ENCODE peak calls at places on chromosome 11, in six cellular contexts. Z is left lung, S is HCT116, D is hepatocyte, Y is sigmoid colon, F is upper lobe of left lung. R is an unnamed sample.

GRCh38 chr11:16987205-16987568 is 27.0 kb downstream of the PLEKHA7 start:
- DNase-seq in Z (peak), D (peak), Y (no peak), F (peak), S (no peak), R (no peak)

GRCh38 chr11:107665016-107665415 is 46.8 kb downstream of the SLN start:
- DNase-seq in Z (no peak), D (no peak), S (no peak), F (no peak), Y (no peak), R (no peak)

GRCh38 chr11:122893131-122893530 is 10.6 kb downstream of the JHY start:
- DNase-seq in F (no peak), Y (no peak), S (no peak), Z (no peak), D (no peak), R (no peak)

GRCh38 chr11:11584446-11584810 is 37.4 kb downstream of the GALNT18 start:
- DNase-seq in S (peak), Y (no peak), D (peak), Z (peak), F (no peak), R (no peak)

GRCh38 chr11:35102267-35102666 is 36.7 kb upstream of the CD44 start:
- DNase-seq in Y (no peak), S (no peak), D (no peak), Z (no peak), F (no peak), R (no peak)

GRCh38 chr11:111911563-111912401 is at the start of gene CRYAB:
- DNase-seq in Y (peak), F (peak), D (peak), S (no peak), Z (peak), R (no peak)

GRCh38 chr11:28529540-28530410 is 421.6 kb downstream of the METTL15 start:
- DNase-seq in Y (no peak), F (no peak), D (peak), Z (no peak), S (peak), R (peak)

GRCh38 chr11:115665345-115665901 is 161.2 kb upstream of the CADM1 start:
- DNase-seq in Y (peak), F (peak), S (no peak), Z (no peak), D (no peak), R (no peak)

GRCh38 chr11:118274184-118274583 is 10.1 kb upstream of the MPZL2 start:
- DNase-seq in S (no peak), D (no peak), Z (no peak), Y (no peak), F (no peak), R (no peak)

GRCh38 chr11:8833568-8834275 is 77.3 kb upstream of the AKIP1 start:
- DNase-seq in D (no peak), Y (peak), S (no peak), F (no peak), Z (no peak), R (no peak)

GRCh38 chr11:133894956-133895549 is 49.7 kb upstream of the SPATA19 start:
- DNase-seq in Z (no peak), Y (peak), S (no peak), D (no peak), F (no peak), R (no peak)

GRCh38 chr11:95453616-95454118 is 222.7 kb upstream of the SESN3 start:
- DNase-seq in F (peak), Z (no peak), S (peak), Y (peak), D (no peak), R (no peak)

GRCh38 chr11:117096140-117096972 is 1.9 kb downstream of the SIK3 start:
- DNase-seq in S (no peak), F (no peak), Y (no peak), D (peak), Z (no peak), R (peak)

GRCh38 chr11:71170619-71171018 is 81.8 kb downstream of the SHANK2 start:
- DNase-seq in F (no peak), S (no peak), D (no peak), Y (peak), Z (peak), R (no peak)

GRCh38 chr11:126281245-126281644 is 1.6 kb upstream of the TIRAP start:
- DNase-seq in Y (peak), S (no peak), F (no peak), Z (peak), D (no peak), R (no peak)

GRCh38 chr11:120500414-120500936 is 11.1 kb upstream of the GRIK4 start:
- DNase-seq in S (no peak), Y (no peak), Z (no peak), F (peak), D (no peak), R (no peak)

GRCh38 chr11:77193167-77193566 is 65.1 kb downstream of the MYO7A start:
- DNase-seq in D (no peak), S (no peak), F (no peak), Y (no peak), Z (no peak), R (no peak)

GRCh38 chr11:112440518-112440917 is 179.9 kb upstream of the PLET1 start:
- DNase-seq in Y (no peak), F (no peak), D (no peak), S (peak), Z (no peak), R (no peak)

GRCh38 chr11:35364101-35364780 is 55.1 kb downstream of the SLC1A2 start:
- DNase-seq in D (peak), Y (peak), Z (peak), F (no peak), S (peak), R (no peak)

GRCh38 chr11:45025716-45026492 is 75.2 kb upstream of the TP53I11 start:
- DNase-seq in F (peak), D (no peak), Z (no peak), Y (peak), S (no peak), R (peak)

GRCh38 chr11:77086521-77087472 is 15.8 kb upstream of the OMP start:
- DNase-seq in F (no peak), D (peak), Z (peak), Y (peak), S (no peak), R (no peak)

GRCh38 chr11:63635762-63636465 is 21.7 kb upstream of the PLAAT3 start:
- DNase-seq in S (peak), Y (peak), D (peak), Z (peak), F (no peak), R (peak)

GRCh38 chr11:2264366-2265011 is 5.9 kb downstream of the ASCL2 start:
- DNase-seq in Z (no peak), S (no peak), Y (no peak), D (no peak), F (peak), R (no peak)

GRCh38 chr11:47057374-47057773 is 119.3 kb downstream of the ARFGAP2 start:
- DNase-seq in Z (no peak), F (no peak), D (peak), S (no peak), Y (no peak), R (no peak)

GRCh38 chr11:22426915-22427314 is 88.7 kb downstream of the SLC17A6 start:
- DNase-seq in D (no peak), F (no peak), Z (no peak), S (no peak), Y (no peak), R (no peak)

GRCh38 chr11:44361883-44362282 is 51.9 kb upstream of the ALX4 start:
- DNase-seq in Y (no peak), D (no peak), Z (no peak), S (no peak), F (peak), R (no peak)

GRCh38 chr11:15748673-15749190 is 607.6 kb downstream of the SOX6 start:
- DNase-seq in Y (no peak), F (no peak), Z (no peak), D (no peak), S (no peak), R (no peak)

GRCh38 chr11:131666617-131667016 is 296.2 kb downstream of the NTM start:
- DNase-seq in Z (no peak), S (no peak), F (no peak), Y (peak), D (no peak), R (no peak)

GRCh38 chr11:94151903-94152677 is 23.4 kb downstream of the PANX1 start:
- DNase-seq in D (peak), F (no peak), Y (no peak), Z (no peak), S (peak), R (no peak)

GRCh38 chr11:35962373-35963138 is 18.7 kb downstream of the LDLRAD3 start:
- DNase-seq in Y (no peak), F (no peak), Z (no peak), D (no peak), S (no peak), R (no peak)

GRCh38 chr11:62666259-62666926 is 1.3 kb downstream of the CSKMT start:
- DNase-seq in Y (no peak), D (no peak), S (no peak), F (no peak), Z (no peak), R (no peak)

GRCh38 chr11:20599424-20600346 is at the start of gene SLC6A5:
- DNase-seq in Y (no peak), Z (no peak), F (no peak), D (peak), S (no peak), R (peak)

GRCh38 chr11:69699213-69699612 is 4.6 kb downstream of the FGF19 start:
- DNase-seq in Z (no peak), F (no peak), S (no peak), Y (peak), D (no peak), R (no peak)

GRCh38 chr11:109512249-109512648 is 90.3 kb downstream of the C11orf87 start:
- DNase-seq in D (no peak), Z (no peak), F (no peak), Y (no peak), S (no peak), R (no peak)

GRCh38 chr11:2137202-2138071 is 1.8 kb downstream of the IGF2 start:
- DNase-seq in Y (no peak), F (peak), Z (no peak), S (peak), D (peak), R (no peak)

GRCh38 chr11:2891901-2892214 is 6.3 kb upstream of the CDKN1C start:
- DNase-seq in Y (no peak), F (no peak), D (peak), S (no peak), Z (no peak), R (no peak)

GRCh38 chr11:69122642-69123431 is 32.9 kb upstream of the SMIM38 start:
- DNase-seq in Y (no peak), Z (peak), S (peak), D (peak), F (peak), R (no peak)

GRCh38 chr11:116578971-116579687 is 193.7 kb downstream of the BUD13 start:
- DNase-seq in S (no peak), Y (no peak), D (no peak), Z (no peak), F (no peak), R (no peak)

GRCh38 chr11:33669598-33670249 is 30.9 kb downstream of the C11orf91 start:
- DNase-seq in Z (no peak), Y (no peak), D (no peak), S (no peak), F (no peak), R (no peak)

GRCh38 chr11:33670250-33671011 is 30.2 kb downstream of the C11orf91 start:
- DNase-seq in F (no peak), S (no peak), Z (no peak), D (no peak), Y (no peak), R (no peak)

GRCh38 chr11:33668951-33669596 is 31.6 kb downstream of the C11orf91 start:
- DNase-seq in F (no peak), Z (no peak), S (no peak), Y (no peak), D (no peak), R (no peak)

GRCh38 chr11:33667819-33668467 is 32.7 kb downstream of the C11orf91 start:
- DNase-seq in D (no peak), Z (no peak), S (no peak), Y (no peak), F (peak), R (no peak)

GRCh38 chr11:33668468-33668825 is 32.2 kb downstream of the C11orf91 start:
- DNase-seq in D (no peak), F (no peak), S (no peak), Y (no peak), Z (no peak), R (no peak)
- H3K4me3 ChIP-seq in D (no peak), F (no peak), S (no peak), Y (no peak), Z (no peak), R (no peak)

GRCh38 chr11:316891-317291 is 3.1 kb downstream of the IFITM1 start:
- DNase-seq in Z (no peak), Y (no peak), D (no peak), S (no peak), F (no peak), R (no peak)
- H3K4me3 ChIP-seq in Z (no peak), Y (peak), D (no peak), S (no peak), F (peak), R (no peak)

GRCh38 chr11:78427615-78428272 is 10.1 kb upstream of the GAB2 start:
- DNase-seq in Z (no peak), S (no peak), F (no peak), D (no peak), Y (no peak), R (no peak)
- H3K4me3 ChIP-seq in Z (no peak), S (no peak), F (no peak), D (no peak), Y (no peak), R (no peak)

GRCh38 chr11:65900125-65900898 is at the start of gene FOSL1:
- DNase-seq in S (peak), Z (peak), Y (peak), F (peak), D (peak), R (no peak)

GRCh38 chr11:65898656-65899355 is 1.4 kb downstream of the FOSL1 start:
- DNase-seq in Y (no peak), S (no peak), D (no peak), Z (no peak), F (no peak), R (no peak)

GRCh38 chr11:65903068-65903481 is 2.9 kb upstream of the FOSL1 start:
- DNase-seq in D (peak), F (no peak), Y (no peak), Z (no peak), S (peak), R (no peak)

GRCh38 chr11:65899356-65900124 is 648 bp downstream of the FOSL1 start:
- DNase-seq in D (peak), Y (peak), F (peak), Z (peak), S (no peak), R (no peak)

GRCh38 chr11:65900899-65901180 is 652 bp upstream of the FOSL1 start:
- DNase-seq in Y (no peak), D (no peak), Z (no peak), F (no peak), S (no peak), R (no peak)
- H3K4me3 ChIP-seq in Y (peak), D (no peak), Z (no peak), F (peak), S (no peak), R (no peak)

DNA sequence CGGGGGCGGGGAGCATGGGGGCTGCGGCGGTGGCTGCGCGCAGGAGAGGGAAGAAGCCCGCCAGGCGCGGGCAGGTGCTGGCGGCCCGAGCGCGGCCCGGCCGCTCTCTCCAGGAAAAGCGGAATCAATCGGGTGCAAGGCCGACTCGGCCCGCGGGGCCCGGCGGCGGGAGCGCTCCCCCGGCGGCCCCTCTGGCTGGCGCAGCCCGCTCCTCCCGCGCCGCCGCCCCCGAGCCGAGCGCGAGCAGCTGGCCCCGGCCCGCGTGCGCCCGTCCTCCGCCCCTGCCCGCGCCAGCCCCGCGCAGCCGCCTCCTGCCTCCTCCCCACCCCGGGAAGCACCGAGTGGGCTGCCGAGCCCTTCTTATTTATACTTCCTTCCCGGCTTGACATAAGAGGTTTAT is at the start of gene ADAMTS8:
- DNase-seq in Y (no peak), S (no peak), D (no peak), F (no peak), Z (no peak), R (no peak)
- H3K4me3 ChIP-seq in Y (peak), S (no peak), D (peak), F (peak), Z (peak), R (no peak)

DNA sequence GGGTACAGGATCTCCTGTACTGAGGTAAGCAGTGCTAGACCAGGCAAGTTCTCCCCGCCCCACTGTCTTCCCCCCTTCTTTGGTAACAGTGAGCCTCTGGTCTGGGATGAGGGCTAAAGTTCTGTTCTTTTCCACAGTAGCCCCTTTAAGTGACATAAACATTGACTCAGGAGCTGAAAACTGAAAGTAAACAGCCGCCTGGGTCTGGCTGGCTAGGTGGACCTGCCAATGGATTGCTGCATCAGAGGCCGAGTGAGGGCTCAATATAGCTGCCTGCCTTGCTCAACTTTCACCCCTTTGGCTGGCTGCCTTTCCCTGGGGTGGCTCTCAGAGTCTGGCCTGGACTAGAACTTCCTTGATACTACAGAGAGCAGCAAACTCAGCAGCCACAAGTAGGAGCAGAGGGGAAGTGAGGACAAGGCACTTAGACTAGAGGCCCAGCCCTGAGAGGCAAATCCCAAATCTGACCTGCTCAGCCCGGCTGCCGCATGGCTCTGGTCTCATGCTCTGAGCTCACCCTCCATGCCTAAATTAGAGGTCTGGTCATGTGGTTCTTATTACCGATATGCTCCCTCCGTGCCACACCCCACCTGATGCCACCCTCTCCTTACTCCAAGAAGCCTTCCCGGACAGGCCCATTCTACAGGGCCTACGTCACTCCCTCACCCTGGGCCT is 9.6 kb upstream of the UCP3 start:
- DNase-seq in Y (peak), D (peak), Z (peak), S (no peak), F (no peak), R (no peak)
- H3K4me3 ChIP-seq in Y (no peak), D (no peak), Z (no peak), S (no peak), F (no peak), R (no peak)

R was measured in Jurkat, Clone E6-1.